ENCODE peak calls at places on chromosomes 5 and 9, in seven cellular contexts. C is Panc1, I is body of pancreas, A is HCT116, N is breast epithelium, O is suprapubic skin, H is mesendoderm. F is an unnamed sample.

GRCh38 chr9:137449931-137450537 is 8.9 kb upstream of the ENTPD8 start:
- DNase-seq in C (no peak), I (no peak), A (no peak), N (no peak), O (peak; percentile 71), H (no peak), F (no peak)

GRCh38 chr9:3441197-3441816 is 84.5 kb downstream of the RFX3 start:
- DNase-seq in C (peak; percentile 8), I (peak; percentile 74), A (peak; percentile 51), N (no peak), O (no peak), H (peak; percentile 70), F (peak; percentile 66)

GRCh38 chr5:79521156-79521555 is 7.2 kb upstream of the HOMER1 start:
- DNase-seq in C (no peak), I (no peak), A (no peak), N (no peak), O (no peak), H (no peak), F (no peak)

GRCh38 chr9:16405421-16405820 is 465.0 kb downstream of the BNC2 start:
- DNase-seq in C (no peak), I (no peak), A (no peak), N (no peak), O (no peak), H (no peak), F (peak; percentile 48)

GRCh38 chr9:137241490-137242328 is 622 bp downstream of the TUBB4B start:
- DNase-seq in C (no peak), I (peak; percentile 90), A (no peak), N (peak; percentile 51), O (no peak), H (no peak), F (peak; percentile 54)

GRCh38 chr5:32736842-32737241 is 25.7 kb downstream of the NPR3 start:
- DNase-seq in C (no peak), I (no peak), A (no peak), N (no peak), O (no peak), H (no peak), F (no peak)

GRCh38 chr5:68661237-68661636 is 432.6 kb upstream of the SLC30A5 start:
- DNase-seq in C (no peak), I (peak; percentile 23), A (no peak), N (no peak), O (no peak), H (peak; percentile 70), F (peak; percentile 54)

GRCh38 chr9:88775037-88775471 is 216.2 kb upstream of the S1PR3 start:
- DNase-seq in C (no peak), I (no peak), A (no peak), N (no peak), O (no peak), H (no peak), F (no peak)

GRCh38 chr9:118503236-118503635 is 799.0 kb downstream of the TLR4 start:
- DNase-seq in C (no peak), I (no peak), A (no peak), N (no peak), O (no peak), H (no peak), F (no peak)

GRCh38 chr5:177405805-177406204 is 3.6 kb downstream of the F12 start:
- DNase-seq in C (no peak), I (no peak), A (no peak), N (no peak), O (no peak), H (no peak), F (no peak)

GRCh38 chr5:83974151-83974822 is 253.6 kb upstream of the HAPLN1 start:
- DNase-seq in C (no peak), I (no peak), A (no peak), N (no peak), O (no peak), H (peak; percentile 64), F (no peak)

GRCh38 chr5:74957906-74958305 is 91.7 kb upstream of the FAM169A start:
- DNase-seq in C (no peak), I (no peak), A (no peak), N (no peak), O (no peak), H (peak; percentile 48), F (no peak)

GRCh38 chr9:129751841-129752801 is 721 bp downstream of the PTGES start:
- DNase-seq in C (no peak), I (peak; percentile 54), A (no peak), N (peak; percentile 67), O (peak; percentile 78), H (no peak), F (no peak)

GRCh38 chr5:166165600-166165999 is 2125.8 kb upstream of the WWC1 start:
- DNase-seq in C (no peak), I (no peak), A (no peak), N (no peak), O (no peak), H (peak; percentile 53), F (peak; percentile 68)

GRCh38 chr9:137218754-137219271 is 3.2 kb downstream of the RNF208 start:
- DNase-seq in C (no peak), I (peak; percentile 92), A (no peak), N (no peak), O (no peak), H (peak; percentile 78), F (peak; percentile 65)

GRCh38 chr5:9766581-9766980 is 136.4 kb upstream of the TAS2R1 start:
- DNase-seq in C (no peak), I (no peak), A (no peak), N (no peak), O (no peak), H (no peak), F (no peak)

GRCh38 chr5:56977034-56977433 is 25.1 kb upstream of the MIER3 start:
- DNase-seq in C (no peak), I (no peak), A (no peak), N (no peak), O (no peak), H (no peak), F (peak; percentile 24)

GRCh38 chr9:131815971-131816873 is 76.3 kb upstream of the RAPGEF1 start:
- DNase-seq in C (no peak), I (no peak), A (no peak), N (no peak), O (no peak), H (no peak), F (no peak)

GRCh38 chr9:97904725-97905124 is 17.6 kb downstream of the TRMO start:
- DNase-seq in C (no peak), I (no peak), A (no peak), N (no peak), O (no peak), H (no peak), F (no peak)

GRCh38 chr5:138212828-138213160 is 329 bp downstream of the CDC23 start:
- DNase-seq in C (no peak), I (no peak), A (no peak), N (no peak), O (peak; percentile 64), H (peak; percentile 37), F (no peak)

GRCh38 chr9:70924380-70924779 is 197.0 kb downstream of the TRPM3 start:
- DNase-seq in C (no peak), I (no peak), A (no peak), N (no peak), O (no peak), H (no peak), F (no peak)

GRCh38 chr5:94856257-94856656 is 237.8 kb downstream of the SLF1 start:
- DNase-seq in C (no peak), I (no peak), A (no peak), N (no peak), O (no peak), H (no peak), F (no peak)

GRCh38 chr5:146193291-146193690 is 10.1 kb upstream of the RBM27 start:
- DNase-seq in C (no peak), I (no peak), A (no peak), N (no peak), O (no peak), H (no peak), F (no peak)

GRCh38 chr9:95067057-95067456 is 250.5 kb downstream of the FANCC start:
- DNase-seq in C (no peak), I (no peak), A (no peak), N (peak; percentile 7), O (no peak), H (no peak), F (no peak)
- H3K4me3 ChIP-seq in C (no peak overlapping the region), I (no peak overlapping the region), A (no peak overlapping the region), N (no peak overlapping the region), O (no peak overlapping the region), H (no peak overlapping the region), F (no peak overlapping the region)

GRCh38 chr9:35258665-35259474 is 97.1 kb downstream of the UNC13B start:
- DNase-seq in C (peak; percentile 43), I (peak; percentile 84), A (peak; percentile 31), N (peak; percentile 46), O (peak; percentile 66), H (peak; percentile 77), F (peak; percentile 88)
- H3K27ac ChIP-seq in C (no peak overlapping the region), I (peak overlapping the region; percentile 58), A (no peak overlapping the region), N (peak overlapping the region; percentile 52), O (no peak overlapping the region), H (no peak overlapping the region), F (no peak overlapping the region)

GRCh38 chr5:119284031-119284430 is 71.8 kb upstream of the TNFAIP8 start:
- DNase-seq in C (no peak), I (no peak), A (no peak), N (no peak), O (no peak), H (no peak), F (no peak)
- H3K4me1 ChIP-seq in C (peaks cover 8% of the 10 kb centered on the region), I (peaks cover 51% of the 10 kb centered on the region), A (no peaks in the 10 kb centered on the region), N (no peaks in the 10 kb centered on the region), O (peaks cover 24% of the 10 kb centered on the region), H (peaks cover 5% of the 10 kb centered on the region), F (peaks cover 36% of the 10 kb centered on the region)

GRCh38 chr5:173236531-173237501 is 1.8 kb upstream of the NKX2-5 start:
- DNase-seq in C (no peak), I (no peak), A (no peak), N (no peak), O (no peak), H (peak; percentile 36), F (no peak)

GRCh38 chr5:173238312-173239232 is 3.6 kb upstream of the NKX2-5 start:
- DNase-seq in C (no peak), I (no peak), A (no peak), N (no peak), O (no peak), H (peak; percentile 53), F (peak; percentile 21)

GRCh38 chr5:173239233-173239593 is 4.2 kb upstream of the NKX2-5 start:
- DNase-seq in C (no peak), I (no peak), A (no peak), N (no peak), O (no peak), H (peak; percentile 24), F (no peak)

GRCh38 chr5:173235499-173236394 is 741 bp upstream of the NKX2-5 start:
- DNase-seq in C (no peak), I (no peak), A (no peak), N (no peak), O (no peak), H (peak; percentile 27), F (peak; percentile 60)

GRCh38 chr5:173237821-173238220 is 2.8 kb upstream of the NKX2-5 start:
- DNase-seq in C (no peak), I (no peak), A (no peak), N (no peak), O (no peak), H (peak; percentile 12), F (no peak)
- H3K4me3 ChIP-seq in C (peak overlapping the region; percentile 60), I (no peak overlapping the region), A (no peak overlapping the region), N (no peak overlapping the region), O (no peak overlapping the region), H (no peak overlapping the region), F (peak overlapping the region; percentile 96)